ENCODE peak calls at places on chromosomes 13 and 19, in six cellular contexts. K is Caco-2, F is fibroblast of lung, B is mammary epithelial cell, R is BE2C, P is fibroblast of mammary gland. U is an unnamed sample.

GRCh38 chr13:34217343-34218094 is 399.6 kb downstream of the RFC3 start:
- DNase-seq in K (no peak), F (no peak), B (no peak), R (no peak), P (no peak), U (no peak)

GRCh38 chr19:39474139-39474620 is 6.5 kb upstream of the TIMM50 start:
- DNase-seq in K (peak), F (peak), B (no peak), R (peak), P (peak), U (peak)

GRCh38 chr13:110448230-110448629 is 113.3 kb downstream of the RAB20 start:
- DNase-seq in K (peak), F (peak), B (peak), R (no peak), P (peak), U (no peak)

GRCh38 chr19:17770613-17771012 is 19.3 kb downstream of the FCHO1 start:
- DNase-seq in K (no peak), F (no peak), B (no peak), R (no peak), P (no peak), U (no peak)

GRCh38 chr19:53540091-53540490 is 2.1 kb downstream of the ZNF331 start:
- DNase-seq in K (no peak), F (no peak), B (no peak), R (no peak), P (no peak), U (no peak)

GRCh38 chr13:33015791-33016323 is 366 bp upstream of the KL start:
- DNase-seq in K (peak), F (no peak), B (no peak), R (no peak), P (no peak), U (no peak)

GRCh38 chr19:38492147-38492813 is 58.8 kb downstream of the RYR1 start:
- DNase-seq in K (no peak), F (no peak), B (no peak), R (no peak), P (no peak), U (no peak)

GRCh38 chr19:46608178-46608577 is 7.0 kb downstream of the CALM3 start:
- DNase-seq in K (no peak), F (no peak), B (no peak), R (no peak), P (no peak), U (no peak)

GRCh38 chr19:19866599-19867248 is 1.0 kb downstream of the ZNF253 start:
- DNase-seq in K (peak), F (peak), B (peak), R (peak), P (peak), U (peak)

GRCh38 chr19:23916991-23917390 is 2.3 kb downstream of the ZNF726 start:
- DNase-seq in K (no peak), F (peak), B (peak), R (no peak), P (peak), U (no peak)

GRCh38 chr13:43128504-43128929 is 105.1 kb downstream of the DNAJC15 start:
- DNase-seq in K (no peak), F (peak), B (no peak), R (peak), P (peak), U (no peak)

GRCh38 chr19:37931941-37932655 is 25.1 kb downstream of the SIPA1L3 start:
- DNase-seq in K (peak), F (peak), B (peak), R (no peak), P (peak), U (no peak)

GRCh38 chr19:19434483-19435045 is 29.1 kb downstream of the GATAD2A start:
- DNase-seq in K (no peak), F (peak), B (no peak), R (no peak), P (peak), U (no peak)

GRCh38 chr19:1084024-1084868 is 10.9 kb downstream of the POLR2E start:
- DNase-seq in K (no peak), F (no peak), B (no peak), R (peak), P (no peak), U (no peak)

GRCh38 chr19:43316591-43317319 is 36.7 kb upstream of the CD177 start:
- DNase-seq in K (peak), F (peak), B (no peak), R (peak), P (peak), U (no peak)

GRCh38 chr13:68369739-68370138 is 1139.6 kb upstream of the PCDH9 start:
- DNase-seq in K (no peak), F (no peak), B (no peak), R (no peak), P (no peak), U (no peak)

GRCh38 chr19:2992958-2993357 is 15.6 kb downstream of the TLE6 start:
- DNase-seq in K (no peak), F (no peak), B (no peak), R (no peak), P (no peak), U (peak)

GRCh38 chr19:34838753-34839431 is 65.9 kb upstream of the ZNF599 start:
- DNase-seq in K (peak), F (peak), B (peak), R (no peak), P (no peak), U (peak)

GRCh38 chr19:55179570-55180484 is at the start of gene SYT5:
- DNase-seq in K (peak), F (no peak), B (peak), R (peak), P (no peak), U (peak)

GRCh38 chr13:43220873-43221578 is 197.6 kb downstream of the DNAJC15 start:
- DNase-seq in K (no peak), F (no peak), B (no peak), R (no peak), P (no peak), U (no peak)

GRCh38 chr19:45828945-45829344 is 13.8 kb upstream of the RSPH6A start:
- DNase-seq in K (no peak), F (no peak), B (no peak), R (no peak), P (no peak), U (no peak)

GRCh38 chr13:35703061-35703460 is 226.6 kb upstream of the MAB21L1 start:
- DNase-seq in K (no peak), F (peak), B (no peak), R (no peak), P (peak), U (no peak)

GRCh38 chr13:35598790-35599369 is 122.4 kb upstream of the MAB21L1 start:
- DNase-seq in K (no peak), F (no peak), B (no peak), R (no peak), P (no peak), U (no peak)

GRCh38 chr13:50589651-50590054 is 253.8 kb downstream of the DLEU7 start:
- DNase-seq in K (no peak), F (peak), B (peak), R (no peak), P (peak), U (no peak)

GRCh38 chr13:45799451-45799850 is 52.1 kb downstream of the SIAH3 start:
- DNase-seq in K (no peak), F (no peak), B (no peak), R (peak), P (no peak), U (peak)

GRCh38 chr19:19185853-19186728 is 5.9 kb downstream of the BORCS8 start:
- DNase-seq in K (peak), F (peak), B (peak), R (peak), P (peak), U (peak)

GRCh38 chr13:110443633-110444225 is 117.8 kb downstream of the RAB20 start:
- DNase-seq in K (no peak), F (no peak), B (no peak), R (no peak), P (peak), U (no peak)

GRCh38 chr13:19153782-19154450 is 27.7 kb downstream of the TUBA3C start:
- DNase-seq in K (no peak), F (no peak), B (no peak), R (no peak), P (no peak), U (peak)

GRCh38 chr13:79631260-79631659 is 150.3 kb downstream of the NDFIP2 start:
- DNase-seq in K (peak), F (peak), B (peak), R (peak), P (peak), U (peak)
- TF ChIP-seq CTCF in K (peak), F (peak), B (peak), R (peak), P (peak), U (peak)

DNA sequence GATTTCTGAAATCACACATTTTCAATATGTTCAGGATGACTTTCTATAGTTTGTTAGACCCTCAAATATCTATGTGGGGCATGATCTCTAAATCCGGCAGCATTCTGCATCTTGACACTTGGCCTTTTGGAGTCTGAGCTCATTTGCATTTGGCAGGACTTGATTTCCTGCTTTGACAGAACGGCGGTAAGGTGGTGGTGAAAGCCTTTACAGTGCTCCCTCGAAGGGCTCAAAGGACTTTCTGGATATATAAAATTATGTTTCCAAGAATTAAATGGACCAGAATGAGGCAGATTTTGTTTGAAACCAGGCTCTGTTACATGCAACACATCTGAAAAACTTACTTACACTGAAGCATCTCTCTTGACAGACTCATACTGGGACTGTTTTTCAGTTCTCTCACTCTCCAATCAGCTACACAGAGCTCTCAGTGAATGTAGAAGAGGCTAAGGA is 207.3 kb downstream of the SPRY2 start:
- DNase-seq in K (no peak), F (no peak), B (no peak), R (no peak), P (peak), U (no peak)
- H3K4me3 ChIP-seq in K (no peak), F (peak), B (no peak), R (no peak), P (no peak), U (no peak)

GRCh38 chr19:10431254-10431942 is 11.1 kb downstream of the PDE4A start:
- DNase-seq in K (no peak), F (no peak), B (no peak), R (no peak), P (peak), U (no peak)
- TF ChIP-seq CTCF in K (no peak), F (no peak), B (no peak), R (no peak), P (no peak), U (no peak)

GRCh38 chr19:36849701-36850645 is 703 bp upstream of the ZNF345 start:
- DNase-seq in K (peak), F (peak), B (peak), R (peak), P (peak), U (peak)

GRCh38 chr19:36850646-36851442 is at the start of gene ZNF345:
- DNase-seq in K (peak), F (peak), B (peak), R (peak), P (peak), U (peak)

GRCh38 chr19:36847968-36848367 is 2.7 kb upstream of the ZNF345 start:
- DNase-seq in K (no peak), F (no peak), B (no peak), R (no peak), P (no peak), U (no peak)

GRCh38 chr19:36851898-36852297 is 1.2 kb downstream of the ZNF345 start:
- DNase-seq in K (no peak), F (no peak), B (no peak), R (no peak), P (no peak), U (no peak)
- H3K4me3 ChIP-seq in K (no peak), F (no peak), B (no peak), R (peak), P (no peak), U (peak)